ENCODE peak calls at places on chromosomes 7 and 10, in seven cellular contexts. One of them, this sample, is unnamed. For H3K27me3 and H3K36me3, the result is how much of the 10 kb centered on the place peaks cover.

GRCh38 chr7:70764004-70764691 is 367.8 kb upstream of the GALNT17 start:
- DNase-seq in PC-3: no peak
- DNase-seq in adipocyte: no peak
- DNase-seq in keratinocyte: no peak
- DNase-seq in pancreas: no peak
- DNase-seq in astrocyte: no peak
- DNase-seq in uterus: no peak
- DNase-seq in this sample: peak

GRCh38 chr7:132035517-132036362 is 479.3 kb upstream of the PODXL start:
- DNase-seq in uterus: no peak
- DNase-seq in keratinocyte: no peak
- DNase-seq in adipocyte: no peak
- DNase-seq in PC-3: peak
- DNase-seq in astrocyte: no peak
- DNase-seq in pancreas: no peak
- DNase-seq in this sample: no peak

GRCh38 chr7:6500691-6501090 is 50.6 kb downstream of the GRID2IP start:
- DNase-seq in uterus: no peak
- DNase-seq in astrocyte: no peak
- DNase-seq in pancreas: no peak
- DNase-seq in PC-3: no peak
- DNase-seq in adipocyte: no peak
- DNase-seq in keratinocyte: no peak
- DNase-seq in this sample: no peak

GRCh38 chr10:120944586-120945125 is 93.5 kb downstream of the WDR11 start:
- DNase-seq in keratinocyte: no peak
- DNase-seq in adipocyte: no peak
- DNase-seq in pancreas: no peak
- DNase-seq in astrocyte: no peak
- DNase-seq in uterus: no peak
- DNase-seq in PC-3: no peak
- DNase-seq in this sample: no peak

GRCh38 chr7:30681262-30682130 is 760 bp downstream of the CRHR2 start:
- DNase-seq in keratinocyte: no peak
- DNase-seq in adipocyte: no peak
- DNase-seq in astrocyte: no peak
- DNase-seq in pancreas: no peak
- DNase-seq in PC-3: no peak
- DNase-seq in uterus: no peak
- DNase-seq in this sample: no peak

GRCh38 chr10:70940834-70941568 is 52.6 kb upstream of the PCBD1 start:
- DNase-seq in pancreas: peak
- DNase-seq in keratinocyte: no peak
- DNase-seq in uterus: no peak
- DNase-seq in PC-3: peak
- DNase-seq in adipocyte: no peak
- DNase-seq in astrocyte: peak
- DNase-seq in this sample: no peak

GRCh38 chr7:138741453-138741735 is 40.2 kb upstream of the SVOPL start:
- DNase-seq in pancreas: no peak
- DNase-seq in uterus: no peak
- DNase-seq in adipocyte: no peak
- DNase-seq in astrocyte: no peak
- DNase-seq in PC-3: no peak
- DNase-seq in keratinocyte: no peak
- DNase-seq in this sample: no peak

GRCh38 chr10:69757553-69758309 is 44.0 kb upstream of the COL13A1 start:
- DNase-seq in keratinocyte: no peak
- DNase-seq in adipocyte: peak
- DNase-seq in PC-3: peak
- DNase-seq in astrocyte: peak
- DNase-seq in uterus: peak
- DNase-seq in pancreas: peak
- DNase-seq in this sample: no peak

DNA sequence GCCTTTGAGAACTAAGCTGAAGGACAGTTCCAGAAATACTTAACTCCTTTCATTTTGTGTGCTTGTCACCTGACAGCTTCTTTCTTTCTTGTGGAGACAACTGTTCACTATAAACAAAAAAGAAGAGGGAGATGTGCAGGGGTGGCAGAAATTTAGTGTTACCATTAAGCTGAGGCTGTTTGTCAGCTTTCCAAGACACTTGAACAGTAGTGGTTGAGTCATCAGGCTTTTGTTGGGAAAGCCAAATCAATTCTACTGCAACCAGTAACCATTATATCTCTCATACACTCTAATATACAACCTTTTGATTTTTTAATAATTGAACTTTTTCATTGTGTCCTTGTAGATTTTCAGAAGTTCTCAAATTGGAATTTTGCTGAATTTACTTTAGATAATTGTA is 75.3 kb downstream of the POLL start:
- DNase-seq in keratinocyte: no peak
- DNase-seq in PC-3: peak
- DNase-seq in uterus: no peak
- DNase-seq in adipocyte: peak
- DNase-seq in astrocyte: peak
- DNase-seq in pancreas: no peak
- DNase-seq in this sample: no peak
- H3K27me3 ChIP-seq in keratinocyte: under half
- H3K27me3 ChIP-seq in PC-3: under half
- H3K27me3 ChIP-seq in uterus: under half
- H3K27me3 ChIP-seq in adipocyte: under half
- H3K27me3 ChIP-seq in astrocyte: under half
- H3K27me3 ChIP-seq in pancreas: under half
- H3K27me3 ChIP-seq in this sample: under half

DNA sequence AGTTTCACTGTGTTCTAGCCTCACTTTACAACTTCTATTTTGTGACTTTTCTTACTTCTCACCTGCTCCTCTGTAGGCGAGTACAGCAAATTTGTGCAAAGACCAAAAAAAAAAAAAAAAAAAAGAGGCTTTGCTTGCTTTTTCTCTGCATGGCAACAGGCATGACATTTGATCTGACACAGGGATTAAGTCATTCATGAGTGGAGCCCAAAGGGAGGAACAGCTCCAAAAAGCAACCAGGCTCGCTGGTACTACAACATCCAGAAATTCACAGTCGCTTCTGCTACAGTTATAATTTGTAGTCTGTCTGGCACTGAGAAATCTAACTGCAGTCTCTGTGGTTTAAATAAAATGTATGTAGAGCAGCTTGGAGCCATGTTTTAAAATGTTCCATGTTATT is 31.7 kb downstream of the MKX start:
- DNase-seq in PC-3: no peak
- DNase-seq in uterus: no peak
- DNase-seq in keratinocyte: no peak
- DNase-seq in adipocyte: peak
- DNase-seq in astrocyte: no peak
- DNase-seq in pancreas: no peak
- DNase-seq in this sample: no peak
- H3K4me3 ChIP-seq in PC-3: no peak
- H3K4me3 ChIP-seq in uterus: no peak
- H3K4me3 ChIP-seq in keratinocyte: no peak
- H3K4me3 ChIP-seq in adipocyte: peak
- H3K4me3 ChIP-seq in astrocyte: no peak
- H3K4me3 ChIP-seq in pancreas: no peak
- H3K4me3 ChIP-seq in this sample: no peak

GRCh38 chr7:16889851-16890443 is 8.2 kb upstream of the AGR3 start:
- DNase-seq in pancreas: no peak
- DNase-seq in adipocyte: no peak
- DNase-seq in astrocyte: no peak
- DNase-seq in uterus: no peak
- DNase-seq in PC-3: peak
- DNase-seq in keratinocyte: no peak
- DNase-seq in this sample: no peak
- H3K36me3 ChIP-seq in pancreas: under half
- H3K36me3 ChIP-seq in adipocyte: under half
- H3K36me3 ChIP-seq in astrocyte: under half
- H3K36me3 ChIP-seq in uterus: under half
- H3K36me3 ChIP-seq in PC-3: under half
- H3K36me3 ChIP-seq in keratinocyte: under half
- H3K36me3 ChIP-seq in this sample: under half

GRCh38 chr7:158422551-158423189 is 165.0 kb downstream of the PTPRN2 start:
- DNase-seq in PC-3: no peak
- DNase-seq in keratinocyte: no peak
- DNase-seq in uterus: no peak
- DNase-seq in astrocyte: no peak
- DNase-seq in pancreas: no peak
- DNase-seq in adipocyte: no peak
- DNase-seq in this sample: no peak
- H3K27me3 ChIP-seq in PC-3: under half
- H3K27me3 ChIP-seq in keratinocyte: under half
- H3K27me3 ChIP-seq in uterus: under half
- H3K27me3 ChIP-seq in astrocyte: under half
- H3K27me3 ChIP-seq in pancreas: under half
- H3K27me3 ChIP-seq in adipocyte: under half
- H3K27me3 ChIP-seq in this sample: under half

This sample was measured in GM06990.